ENCODE peak calls at places on chromosomes 5 and 9, in nine cellular contexts. S is foreskin fibroblast, I is Peyer's patch, A is mucosa of descending colon, J is right lobe of liver, O is SJSA1, H is ovary, P is neural progenitor cell, N is aorta. Y is an unnamed sample.

GRCh38 chr9:83978992-83979811 is 813 bp downstream of the HNRNPK start:
- DNase-seq in S (peak; percentile 77), I (peak; percentile 94), A (peak; percentile 89), J (peak; percentile 88), O (peak; percentile 69), H (peak; percentile 87), P (peak; percentile 90), N (peak; percentile 93), Y (peak; percentile 94)

GRCh38 chr5:88819332-88819999 is 63.5 kb downstream of the MEF2C start:
- DNase-seq in S (no peak), I (no peak), A (no peak), J (no peak), O (no peak), H (no peak), P (no peak), N (no peak), Y (no peak)

GRCh38 chr9:110088099-110088498 is 119.9 kb downstream of the C9orf152 start:
- DNase-seq in S (no peak), I (no peak), A (no peak), J (no peak), O (no peak), H (no peak), P (no peak), N (no peak), Y (peak; percentile 15)

GRCh38 chr9:114303977-114304376 is 18.9 kb upstream of the ORM1 start:
- DNase-seq in S (no peak), I (peak; percentile 29), A (no peak), J (peak; percentile 30), O (no peak), H (peak; percentile 10), P (no peak), N (no peak), Y (no peak)

GRCh38 chr5:125704888-125705287 is 718.3 kb upstream of the GRAMD2B start:
- DNase-seq in S (no peak), I (no peak), A (no peak), J (no peak), O (no peak), H (no peak), P (no peak), N (no peak), Y (no peak)

GRCh38 chr9:85163415-85163814 is 493.9 kb downstream of the NTRK2 start:
- DNase-seq in S (no peak), I (no peak), A (no peak), J (no peak), O (no peak), H (no peak), P (no peak), N (no peak), Y (no peak)

GRCh38 chr9:93815677-93816076 is 139.5 kb downstream of the BARX1 start:
- DNase-seq in S (no peak), I (no peak), A (no peak), J (no peak), O (no peak), H (no peak), P (no peak), N (no peak), Y (no peak)

GRCh38 chr9:109707355-109707754 is 72.6 kb upstream of the PALM2AKAP2 start:
- DNase-seq in S (no peak), I (no peak), A (no peak), J (no peak), O (no peak), H (no peak), P (no peak), N (no peak), Y (no peak)

GRCh38 chr9:81861644-81862043 is 66.6 kb upstream of the SPATA31D4 start:
- DNase-seq in S (peak; percentile 20), I (no peak), A (no peak), J (no peak), O (no peak), H (no peak), P (no peak), N (no peak), Y (no peak)

GRCh38 chr9:77899679-77900354 is 131.8 kb downstream of the GNAQ start:
- DNase-seq in S (peak; percentile 56), I (no peak), A (no peak), J (no peak), O (no peak), H (no peak), P (no peak), N (no peak), Y (no peak)

GRCh38 chr5:150263801-150264621 is 25.6 kb downstream of the CAMK2A start:
- DNase-seq in S (peak; percentile 82), I (no peak), A (no peak), J (peak; percentile 78), O (peak; percentile 76), H (peak; percentile 53), P (no peak), N (peak; percentile 51), Y (no peak)

GRCh38 chr9:63859475-63860215 is 1425.4 kb downstream of the FOXD4L5 start:
- DNase-seq in S (peak; percentile 7), I (no peak), A (no peak), J (peak; percentile 45), O (no peak), H (peak; percentile 62), P (no peak), N (peak; percentile 51), Y (no peak)
- H3K4me3 ChIP-seq in S (no peak overlapping the region), I (no peak overlapping the region), A (no peak overlapping the region), J (peak overlapping the region; percentile 56), O (no peak overlapping the region), H (no peak overlapping the region), P (no peak overlapping the region), N (no peak overlapping the region), Y (no peak overlapping the region)

GRCh38 chr5:43195670-43196265 is 3.7 kb downstream of the NIM1K start:
- DNase-seq in S (no peak), I (no peak), A (no peak), J (no peak), O (no peak), H (no peak), P (no peak), N (no peak), Y (no peak)
- H3K4me3 ChIP-seq in S (no peak overlapping the region), I (no peak overlapping the region), A (no peak overlapping the region), J (no peak overlapping the region), O (no peak overlapping the region), H (no peak overlapping the region), P (no peak overlapping the region), N (no peak overlapping the region), Y (no peak overlapping the region)

GRCh38 chr5:157539623-157540022 is 36.0 kb downstream of the ADAM19 start:
- DNase-seq in S (no peak), I (no peak), A (no peak), J (no peak), O (no peak), H (no peak), P (no peak), N (no peak), Y (no peak)

GRCh38 chr5:157541452-157542118 is 34.0 kb downstream of the ADAM19 start:
- DNase-seq in S (no peak), I (no peak), A (no peak), J (no peak), O (no peak), H (no peak), P (no peak), N (no peak), Y (no peak)

GRCh38 chr5:157542282-157542966 is 33.2 kb downstream of the ADAM19 start:
- DNase-seq in S (no peak), I (no peak), A (no peak), J (no peak), O (no peak), H (no peak), P (no peak), N (no peak), Y (no peak)

GRCh38 chr5:157540124-157540523 is 35.5 kb downstream of the ADAM19 start:
- DNase-seq in S (no peak), I (no peak), A (no peak), J (no peak), O (no peak), H (no peak), P (no peak), N (no peak), Y (no peak)

DNA sequence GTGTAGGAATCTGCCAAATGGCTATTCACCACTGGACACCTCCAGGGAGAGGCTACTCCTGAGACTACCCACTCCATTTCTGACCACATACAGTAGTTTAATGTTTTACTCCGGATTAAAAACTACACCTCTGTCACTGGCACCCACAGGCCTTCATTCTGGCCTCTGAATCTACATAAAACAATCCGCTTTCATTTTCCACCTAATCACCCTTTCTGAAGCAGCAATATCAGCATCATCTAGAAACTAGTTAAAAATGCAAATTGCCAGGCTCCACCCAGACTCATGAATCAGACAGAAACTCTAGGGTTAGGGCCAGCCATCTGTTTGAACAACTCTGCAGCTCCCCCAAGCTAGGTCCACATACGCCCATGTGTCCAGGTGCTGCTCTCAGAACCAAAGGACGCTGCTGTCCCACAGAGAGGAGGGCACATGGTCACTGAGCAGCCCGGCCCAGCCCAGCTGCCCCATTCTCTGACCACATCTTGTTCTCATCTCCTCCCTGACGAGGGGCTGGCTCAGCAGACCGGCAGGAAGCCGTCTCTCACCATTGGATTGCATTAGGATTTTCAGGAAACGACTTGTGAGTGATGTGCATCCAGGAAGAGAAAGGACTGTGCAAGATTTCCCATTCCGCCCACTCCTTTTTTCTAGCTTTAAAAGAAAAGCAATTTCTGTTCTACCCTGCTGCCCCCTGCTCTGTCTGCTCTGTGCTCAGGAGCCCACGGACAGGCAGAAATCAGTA is 34.7 kb downstream of the ADAM19 start:
- DNase-seq in S (no peak), I (peak; percentile 73), A (peak; percentile 48), J (no peak), O (no peak), H (peak; percentile 33), P (peak; percentile 15), N (peak; percentile 74), Y (no peak)
- H3K4me3 ChIP-seq in S (no peak overlapping the region), I (peak overlapping the region; percentile 25), A (no peak overlapping the region), J (no peak overlapping the region), O (no peak overlapping the region), H (no peak overlapping the region), P (no peak overlapping the region), N (no peak overlapping the region), Y (no peak overlapping the region)

GRCh38 chr5:95963650-95964410 is 2.2 kb upstream of the ELL2 start:
- DNase-seq in S (no peak), I (no peak), A (no peak), J (no peak), O (no peak), H (no peak), P (no peak), N (no peak), Y (no peak)

GRCh38 chr5:95962475-95962773 is 773 bp upstream of the ELL2 start:
- DNase-seq in S (no peak), I (no peak), A (no peak), J (no peak), O (no peak), H (no peak), P (no peak), N (no peak), Y (no peak)

GRCh38 chr5:95960802-95961616 is 642 bp downstream of the ELL2 start:
- DNase-seq in S (peak; percentile 81), I (peak; percentile 89), A (peak; percentile 91), J (peak; percentile 78), O (peak; percentile 86), H (peak; percentile 80), P (peak; percentile 90), N (peak; percentile 92), Y (peak; percentile 88)

GRCh38 chr5:95961617-95962474 is at the start of gene ELL2:
- DNase-seq in S (peak; percentile 98), I (peak; percentile 100), A (peak; percentile 99), J (peak; percentile 100), O (peak; percentile 96), H (peak; percentile 95), P (peak; percentile 97), N (peak; percentile 99), Y (peak; percentile 94)

DNA sequence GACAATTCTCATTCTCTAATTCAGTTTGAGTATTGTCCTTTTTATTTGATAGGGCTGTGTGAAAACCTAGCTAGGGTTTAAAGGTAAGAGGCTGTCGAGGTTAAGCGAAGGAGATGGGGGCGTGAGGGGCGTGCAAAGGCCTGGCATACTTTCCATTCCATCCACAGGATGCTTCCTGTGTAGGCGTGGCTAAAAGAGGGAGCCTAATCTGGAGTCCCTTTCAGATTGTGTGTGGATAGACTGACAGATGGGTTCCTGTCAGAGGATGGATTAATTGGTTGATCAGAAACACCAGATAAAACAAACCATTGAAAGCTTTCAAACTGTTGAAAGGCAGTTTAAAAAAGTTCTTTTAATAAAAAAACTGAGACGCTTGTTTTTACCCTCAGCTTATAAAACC is 1.1 kb upstream of the ELL2 start:
- DNase-seq in S (no peak), I (peak; percentile 60), A (no peak), J (no peak), O (peak; percentile 28), H (peak; percentile 22), P (peak; percentile 67), N (no peak), Y (no peak)
- H3K4me3 ChIP-seq in S (no peak overlapping the region), I (no peak overlapping the region), A (no peak overlapping the region), J (peak overlapping the region; percentile 78), O (no peak overlapping the region), H (no peak overlapping the region), P (no peak overlapping the region), N (no peak overlapping the region), Y (peak overlapping the region; percentile 79)

Y was measured in BE2C.